ENCODE peak calls at places on chromosomes 5 and 9, in four cellular contexts. C, W, J and O are unnamed samples.

GRCh38 chr9:84669293-84670105 is at the start of gene NTRK2:
- DNase-seq in W (no peak), C (peak), J (peak), O (no peak)

GRCh38 chr5:84379749-84380148 is 4.9 kb downstream of the EDIL3 start:
- DNase-seq in J (no peak), C (no peak), W (no peak), O (no peak)

GRCh38 chr5:59039296-59040006 is 456.6 kb downstream of the RAB3C start:
- DNase-seq in J (peak), C (peak), W (peak), O (no peak)

GRCh38 chr5:78490709-78491485 is 130.5 kb downstream of the SCAMP1 start:
- DNase-seq in C (no peak), W (no peak), J (no peak), O (no peak)

GRCh38 chr9:124040186-124040920 is 28.8 kb downstream of the LHX2 start:
- DNase-seq in J (no peak), W (no peak), C (no peak), O (no peak)

GRCh38 chr5:140418862-140419520 is 17.4 kb downstream of the ANKHD1 start:
- DNase-seq in W (no peak), C (no peak), J (no peak), O (no peak)

GRCh38 chr9:133463234-133463863 is 3.6 kb downstream of the CACFD1 start:
- DNase-seq in C (no peak), J (peak), W (no peak), O (no peak)

GRCh38 chr9:134226221-134226930 is 62.0 kb upstream of the RNU6ATAC start:
- DNase-seq in C (no peak), W (no peak), J (no peak), O (peak)

GRCh38 chr9:4297151-4297794 is 2.6 kb downstream of the GLIS3 start:
- DNase-seq in W (no peak), C (peak), J (peak), O (no peak)